ENCODE peak calls at places on chromosomes 3 and 15, in four cellular contexts. One of them, this sample, is unnamed.

GRCh38 chr3:179189764-179190163 is 41.6 kb downstream of the PIK3CA start:
- DNase-seq in stimulated activated CD8-positive, alpha-beta memory T cell treated with anti-CD3 and anti-CD28 coated beads, Interleukin-2, amount 100 ng/mL, for 48 hours: no peak
- DNase-seq in HFFc6: peak; percentile 51
- DNase-seq in left colon: no peak
- DNase-seq in this sample: no peak

GRCh38 chr3:188946837-188947236 is 224.9 kb upstream of the TPRG1 start:
- DNase-seq in stimulated activated CD8-positive, alpha-beta memory T cell treated with anti-CD3 and anti-CD28 coated beads, Interleukin-2, amount 100 ng/mL, for 48 hours: no peak
- DNase-seq in HFFc6: no peak
- DNase-seq in left colon: no peak
- DNase-seq in this sample: no peak

GRCh38 chr3:64399205-64399800 is 174.0 kb upstream of the PRICKLE2 start:
- DNase-seq in stimulated activated CD8-positive, alpha-beta memory T cell treated with anti-CD3 and anti-CD28 coated beads, Interleukin-2, amount 100 ng/mL, for 48 hours: no peak
- DNase-seq in HFFc6: peak; percentile 73
- DNase-seq in left colon: no peak
- DNase-seq in this sample: peak; percentile 28

GRCh38 chr15:40930430-40931299 is 1.5 kb downstream of the DLL4 start:
- DNase-seq in stimulated activated CD8-positive, alpha-beta memory T cell treated with anti-CD3 and anti-CD28 coated beads, Interleukin-2, amount 100 ng/mL, for 48 hours: peak; percentile 52
- DNase-seq in HFFc6: no peak
- DNase-seq in left colon: peak; percentile 70
- DNase-seq in this sample: no peak

GRCh38 chr3:168956087-168956486 is 707.4 kb downstream of the MECOM start:
- DNase-seq in stimulated activated CD8-positive, alpha-beta memory T cell treated with anti-CD3 and anti-CD28 coated beads, Interleukin-2, amount 100 ng/mL, for 48 hours: no peak
- DNase-seq in HFFc6: no peak
- DNase-seq in left colon: no peak
- DNase-seq in this sample: no peak

GRCh38 chr3:120572027-120572426 is 24.1 kb upstream of the NDUFB4 start:
- DNase-seq in stimulated activated CD8-positive, alpha-beta memory T cell treated with anti-CD3 and anti-CD28 coated beads, Interleukin-2, amount 100 ng/mL, for 48 hours: no peak
- DNase-seq in HFFc6: no peak
- DNase-seq in left colon: no peak
- DNase-seq in this sample: no peak

GRCh38 chr3:69288161-69288895 is 97.6 kb downstream of the FRMD4B start:
- DNase-seq in stimulated activated CD8-positive, alpha-beta memory T cell treated with anti-CD3 and anti-CD28 coated beads, Interleukin-2, amount 100 ng/mL, for 48 hours: peak; percentile 23
- DNase-seq in HFFc6: no peak
- DNase-seq in left colon: no peak
- DNase-seq in this sample: no peak

GRCh38 chr3:71061581-71061980 is 521.9 kb downstream of the FOXP1 start:
- DNase-seq in stimulated activated CD8-positive, alpha-beta memory T cell treated with anti-CD3 and anti-CD28 coated beads, Interleukin-2, amount 100 ng/mL, for 48 hours: no peak
- DNase-seq in HFFc6: no peak
- DNase-seq in left colon: no peak
- DNase-seq in this sample: no peak

GRCh38 chr3:123782488-123782887 is 101.6 kb downstream of the MYLK start:
- DNase-seq in stimulated activated CD8-positive, alpha-beta memory T cell treated with anti-CD3 and anti-CD28 coated beads, Interleukin-2, amount 100 ng/mL, for 48 hours: no peak
- DNase-seq in HFFc6: no peak
- DNase-seq in left colon: no peak
- DNase-seq in this sample: no peak

GRCh38 chr3:134065836-134066538 is 36.3 kb upstream of the SLCO2A1 start:
- DNase-seq in stimulated activated CD8-positive, alpha-beta memory T cell treated with anti-CD3 and anti-CD28 coated beads, Interleukin-2, amount 100 ng/mL, for 48 hours: no peak
- DNase-seq in HFFc6: no peak
- DNase-seq in left colon: no peak
- DNase-seq in this sample: no peak

This sample was measured in globus pallidus.